ENCODE peak calls at places on chromosomes 12 and 14, in six cellular contexts. One of them, this sample, is unnamed.
A peak's percentile ranks its signal among the peaks of the same experiment; 100 is the strongest.

GRCh38 chr14:22384167-22384549 is 204.9 kb downstream of the DAD1 start:
- DNase-seq in Ammon's horn: no peak
- DNase-seq in NCI-H460: no peak
- DNase-seq in BE2C: no peak
- DNase-seq in pons: no peak
- DNase-seq in anterior cingulate cortex: no peak
- DNase-seq in this sample: no peak

GRCh38 chr12:29719381-29719780 is 64.4 kb downstream of the TMTC1 start:
- DNase-seq in Ammon's horn: no peak
- DNase-seq in NCI-H460: no peak
- DNase-seq in BE2C: no peak
- DNase-seq in pons: no peak
- DNase-seq in anterior cingulate cortex: no peak
- DNase-seq in this sample: no peak

GRCh38 chr14:99344051-99344450 is 72.1 kb upstream of the BCL11B start:
- DNase-seq in Ammon's horn: no peak
- DNase-seq in NCI-H460: no peak
- DNase-seq in BE2C: no peak
- DNase-seq in pons: no peak
- DNase-seq in anterior cingulate cortex: no peak
- DNase-seq in this sample: no peak

GRCh38 chr12:89525824-89526770 is at the start of gene POC1B:
- DNase-seq in Ammon's horn: peak; percentile 87
- DNase-seq in NCI-H460: peak; percentile 64
- DNase-seq in BE2C: peak; percentile 85
- DNase-seq in pons: peak; percentile 88
- DNase-seq in anterior cingulate cortex: peak; percentile 76
- DNase-seq in this sample: peak; percentile 93

GRCh38 chr12:6092784-6093722 is 31.4 kb downstream of the VWF start:
- DNase-seq in Ammon's horn: no peak
- DNase-seq in NCI-H460: peak; percentile 47
- DNase-seq in BE2C: no peak
- DNase-seq in pons: no peak
- DNase-seq in anterior cingulate cortex: no peak
- DNase-seq in this sample: peak; percentile 62

GRCh38 chr12:131893605-131894312 is 663 bp upstream of the ULK1 start:
- DNase-seq in Ammon's horn: no peak
- DNase-seq in NCI-H460: no peak
- DNase-seq in BE2C: no peak
- DNase-seq in pons: peak; percentile 26
- DNase-seq in anterior cingulate cortex: no peak
- DNase-seq in this sample: no peak

GRCh38 chr12:111841236-111841749 is 735 bp upstream of the MAPKAPK5 start:
- DNase-seq in Ammon's horn: no peak
- DNase-seq in NCI-H460: no peak
- DNase-seq in BE2C: no peak
- DNase-seq in pons: no peak
- DNase-seq in anterior cingulate cortex: no peak
- DNase-seq in this sample: no peak

GRCh38 chr14:99393059-99393655 is 87.5 kb downstream of the SETD3 start:
- DNase-seq in Ammon's horn: no peak
- DNase-seq in NCI-H460: peak; percentile 44
- DNase-seq in BE2C: peak; percentile 60
- DNase-seq in pons: no peak
- DNase-seq in anterior cingulate cortex: no peak
- DNase-seq in this sample: peak; percentile 21

GRCh38 chr12:130014485-130014807 is 110.6 kb upstream of the TMEM132D start:
- DNase-seq in Ammon's horn: peak; percentile 64
- DNase-seq in NCI-H460: no peak
- DNase-seq in BE2C: no peak
- DNase-seq in pons: peak; percentile 35
- DNase-seq in anterior cingulate cortex: no peak
- DNase-seq in this sample: no peak

GRCh38 chr12:65631621-65632111 is 192.6 kb upstream of the HMGA2 start:
- DNase-seq in Ammon's horn: peak; percentile 27
- DNase-seq in NCI-H460: peak; percentile 94
- DNase-seq in BE2C: no peak
- DNase-seq in pons: peak; percentile 44
- DNase-seq in anterior cingulate cortex: no peak
- DNase-seq in this sample: peak; percentile 50

GRCh38 chr14:101889366-101889765 is 75.0 kb upstream of the DYNC1H1 start:
- DNase-seq in Ammon's horn: no peak
- DNase-seq in NCI-H460: no peak
- DNase-seq in BE2C: no peak
- DNase-seq in pons: no peak
- DNase-seq in anterior cingulate cortex: no peak
- DNase-seq in this sample: no peak

GRCh38 chr14:96671218-96671617 is 126.0 kb upstream of the VRK1 start:
- DNase-seq in Ammon's horn: no peak
- DNase-seq in NCI-H460: no peak
- DNase-seq in BE2C: no peak
- DNase-seq in pons: no peak
- DNase-seq in anterior cingulate cortex: no peak
- DNase-seq in this sample: no peak

GRCh38 chr14:102911991-102912761 is 10.3 kb upstream of the AMN start:
- DNase-seq in Ammon's horn: no peak
- DNase-seq in NCI-H460: no peak
- DNase-seq in BE2C: no peak
- DNase-seq in pons: no peak
- DNase-seq in anterior cingulate cortex: no peak
- DNase-seq in this sample: no peak

GRCh38 chr14:30528119-30528518 is 30.8 kb upstream of the G2E3 start:
- DNase-seq in Ammon's horn: no peak
- DNase-seq in NCI-H460: no peak
- DNase-seq in BE2C: no peak
- DNase-seq in pons: no peak
- DNase-seq in anterior cingulate cortex: no peak
- DNase-seq in this sample: peak; percentile 15

GRCh38 chr12:41514050-41514449 is 325.9 kb downstream of the PDZRN4 start:
- DNase-seq in Ammon's horn: peak; percentile 14
- DNase-seq in NCI-H460: no peak
- DNase-seq in BE2C: no peak
- DNase-seq in pons: peak; percentile 35
- DNase-seq in anterior cingulate cortex: no peak
- DNase-seq in this sample: no peak

GRCh38 chr12:32901553-32901952 is 5.0 kb upstream of the PKP2 start:
- DNase-seq in Ammon's horn: no peak
- DNase-seq in NCI-H460: no peak
- DNase-seq in BE2C: no peak
- DNase-seq in pons: no peak
- DNase-seq in anterior cingulate cortex: no peak
- DNase-seq in this sample: no peak